ENCODE peak calls at places on chromosomes 6 and 20, in seven cellular contexts. One of them, this sample, is unnamed.
A peak's percentile ranks its signal among the peaks of the same experiment; 100 is the strongest.

GRCh38 chr6:154488802-154489437 is 21.6 kb downstream of the CNKSR3 start:
- DNase-seq in mucosa of descending colon: no peak
- DNase-seq in IMR-90: peak; percentile 74
- DNase-seq in Caco-2: no peak
- DNase-seq in effector memory CD4-positive, alpha-beta T cell: no peak
- DNase-seq in tibial artery: no peak
- DNase-seq in spleen: no peak
- DNase-seq in this sample: no peak

GRCh38 chr6:138107078-138107751 is at the start of gene PERP:
- DNase-seq in spleen: peak; percentile 89
- DNase-seq in Caco-2: peak; percentile 90
- DNase-seq in effector memory CD4-positive, alpha-beta T cell: peak; percentile 58
- DNase-seq in tibial artery: peak; percentile 63
- DNase-seq in IMR-90: peak; percentile 38
- DNase-seq in mucosa of descending colon: peak; percentile 93
- DNase-seq in this sample: peak; percentile 79

GRCh38 chr20:5829241-5829809 is 79.1 kb downstream of the SHLD1 start:
- DNase-seq in Caco-2: no peak
- DNase-seq in spleen: no peak
- DNase-seq in IMR-90: no peak
- DNase-seq in tibial artery: no peak
- DNase-seq in effector memory CD4-positive, alpha-beta T cell: no peak
- DNase-seq in mucosa of descending colon: no peak
- DNase-seq in this sample: no peak

GRCh38 chr6:41371992-41372525 is 36.7 kb downstream of the NCR2 start:
- DNase-seq in Caco-2: peak; percentile 13
- DNase-seq in effector memory CD4-positive, alpha-beta T cell: no peak
- DNase-seq in tibial artery: no peak
- DNase-seq in IMR-90: no peak
- DNase-seq in spleen: no peak
- DNase-seq in mucosa of descending colon: no peak
- DNase-seq in this sample: peak; percentile 57

GRCh38 chr20:51481311-51481997 is 61.1 kb downstream of the NFATC2 start:
- DNase-seq in effector memory CD4-positive, alpha-beta T cell: peak; percentile 40
- DNase-seq in Caco-2: peak; percentile 22
- DNase-seq in mucosa of descending colon: no peak
- DNase-seq in tibial artery: no peak
- DNase-seq in spleen: peak; percentile 78
- DNase-seq in IMR-90: no peak
- DNase-seq in this sample: no peak

GRCh38 chr6:157860505-157860991 is 37.5 kb downstream of the SNX9 start:
- DNase-seq in tibial artery: no peak
- DNase-seq in effector memory CD4-positive, alpha-beta T cell: no peak
- DNase-seq in mucosa of descending colon: no peak
- DNase-seq in IMR-90: peak; percentile 55
- DNase-seq in Caco-2: no peak
- DNase-seq in spleen: no peak
- DNase-seq in this sample: no peak

GRCh38 chr6:54291146-54291545 is 17.1 kb upstream of the TINAG start:
- DNase-seq in mucosa of descending colon: no peak
- DNase-seq in tibial artery: no peak
- DNase-seq in Caco-2: no peak
- DNase-seq in spleen: no peak
- DNase-seq in effector memory CD4-positive, alpha-beta T cell: no peak
- DNase-seq in IMR-90: peak; percentile 70
- DNase-seq in this sample: no peak

GRCh38 chr6:146847426-146847825 is 248.7 kb downstream of the ADGB start:
- DNase-seq in effector memory CD4-positive, alpha-beta T cell: no peak
- DNase-seq in IMR-90: peak; percentile 13
- DNase-seq in Caco-2: no peak
- DNase-seq in tibial artery: no peak
- DNase-seq in mucosa of descending colon: no peak
- DNase-seq in spleen: no peak
- DNase-seq in this sample: no peak

GRCh38 chr6:133906050-133906449 is 17.1 kb downstream of the TCF21 start:
- DNase-seq in Caco-2: no peak
- DNase-seq in tibial artery: no peak
- DNase-seq in effector memory CD4-positive, alpha-beta T cell: no peak
- DNase-seq in spleen: no peak
- DNase-seq in mucosa of descending colon: no peak
- DNase-seq in IMR-90: no peak
- DNase-seq in this sample: no peak

GRCh38 chr20:50655325-50655880 is 35.9 kb downstream of the RIPOR3 start:
- DNase-seq in effector memory CD4-positive, alpha-beta T cell: no peak
- DNase-seq in IMR-90: peak; percentile 88
- DNase-seq in tibial artery: peak; percentile 78
- DNase-seq in mucosa of descending colon: peak; percentile 48
- DNase-seq in spleen: no peak
- DNase-seq in Caco-2: peak; percentile 50
- DNase-seq in this sample: peak; percentile 46

GRCh38 chr6:57222684-57223077 is 574 bp upstream of the RAB23 start:
- DNase-seq in Caco-2: peak; percentile 20
- DNase-seq in IMR-90: no peak
- DNase-seq in tibial artery: no peak
- DNase-seq in effector memory CD4-positive, alpha-beta T cell: no peak
- DNase-seq in mucosa of descending colon: no peak
- DNase-seq in spleen: no peak
- DNase-seq in this sample: peak; percentile 21

GRCh38 chr6:135056632-135057031 is 2.0 kb upstream of the HBS1L start:
- DNase-seq in spleen: no peak
- DNase-seq in IMR-90: no peak
- DNase-seq in mucosa of descending colon: no peak
- DNase-seq in tibial artery: no peak
- DNase-seq in effector memory CD4-positive, alpha-beta T cell: no peak
- DNase-seq in Caco-2: no peak
- DNase-seq in this sample: no peak

GRCh38 chr20:1373614-1374013 is 19.2 kb downstream of the FKBP1A start:
- DNase-seq in spleen: no peak
- DNase-seq in effector memory CD4-positive, alpha-beta T cell: no peak
- DNase-seq in Caco-2: no peak
- DNase-seq in mucosa of descending colon: no peak
- DNase-seq in tibial artery: no peak
- DNase-seq in IMR-90: no peak
- DNase-seq in this sample: no peak
- H3K4me1 ChIP-seq in spleen: peaks cover 74% of the 10 kb centered on the region
- H3K4me1 ChIP-seq in effector memory CD4-positive, alpha-beta T cell: peaks cover 2% of the 10 kb centered on the region
- H3K4me1 ChIP-seq in Caco-2: peaks cover 9% of the 10 kb centered on the region
- H3K4me1 ChIP-seq in mucosa of descending colon: peaks cover 21% of the 10 kb centered on the region
- H3K4me1 ChIP-seq in tibial artery: peaks cover 62% of the 10 kb centered on the region
- H3K4me1 ChIP-seq in IMR-90: peaks cover 36% of the 10 kb centered on the region
- H3K4me1 ChIP-seq in this sample: peaks cover 9% of the 10 kb centered on the region

DNA sequence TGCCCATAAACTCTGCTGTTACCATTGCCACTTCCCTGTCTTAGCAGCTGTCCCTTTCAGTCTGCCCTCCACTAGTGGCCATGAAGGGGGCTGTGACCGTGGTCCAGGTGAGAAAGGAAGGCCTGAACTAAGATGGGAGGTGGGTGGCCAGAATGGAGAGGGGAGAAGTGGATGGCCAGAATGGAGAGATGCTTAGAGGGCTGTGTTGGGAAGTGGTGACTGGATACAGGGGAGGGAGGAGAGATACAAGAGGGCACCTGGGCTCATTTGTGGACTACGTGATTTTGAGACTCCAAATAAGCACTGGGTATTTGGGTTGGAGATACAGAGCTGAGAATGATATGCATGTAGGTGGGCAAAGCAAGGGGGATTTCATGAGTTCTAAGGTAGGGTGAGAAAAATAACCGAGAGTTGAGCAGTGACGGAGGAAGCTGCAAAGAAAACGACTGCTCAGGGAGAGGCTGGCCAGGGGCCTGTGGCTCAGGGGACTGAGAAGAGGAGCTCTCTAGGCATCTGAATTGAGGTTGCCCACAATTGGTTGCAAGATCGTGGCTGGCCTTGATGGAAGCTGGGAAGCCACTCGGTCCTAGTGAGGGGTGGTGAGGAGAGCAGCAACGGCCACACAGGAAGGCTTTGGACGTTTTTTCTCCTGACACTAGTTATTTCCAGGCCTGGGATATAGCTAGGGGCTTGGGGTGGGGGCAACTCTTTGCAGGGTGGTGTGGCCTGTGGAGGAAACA is 36.9 kb downstream of the PANK2 start:
- DNase-seq in mucosa of descending colon: no peak
- DNase-seq in spleen: no peak
- DNase-seq in Caco-2: no peak
- DNase-seq in tibial artery: no peak
- DNase-seq in IMR-90: no peak
- DNase-seq in effector memory CD4-positive, alpha-beta T cell: no peak
- DNase-seq in this sample: no peak
- H3K4me1 ChIP-seq in mucosa of descending colon: no peaks in the 10 kb centered on the region
- H3K4me1 ChIP-seq in spleen: peaks cover 34% of the 10 kb centered on the region
- H3K4me1 ChIP-seq in Caco-2: peaks cover 3% of the 10 kb centered on the region
- H3K4me1 ChIP-seq in tibial artery: peaks cover 51% of the 10 kb centered on the region
- H3K4me1 ChIP-seq in IMR-90: peaks cover 23% of the 10 kb centered on the region
- H3K4me1 ChIP-seq in effector memory CD4-positive, alpha-beta T cell: no peaks in the 10 kb centered on the region
- H3K4me1 ChIP-seq in this sample: peaks cover 13% of the 10 kb centered on the region

DNA sequence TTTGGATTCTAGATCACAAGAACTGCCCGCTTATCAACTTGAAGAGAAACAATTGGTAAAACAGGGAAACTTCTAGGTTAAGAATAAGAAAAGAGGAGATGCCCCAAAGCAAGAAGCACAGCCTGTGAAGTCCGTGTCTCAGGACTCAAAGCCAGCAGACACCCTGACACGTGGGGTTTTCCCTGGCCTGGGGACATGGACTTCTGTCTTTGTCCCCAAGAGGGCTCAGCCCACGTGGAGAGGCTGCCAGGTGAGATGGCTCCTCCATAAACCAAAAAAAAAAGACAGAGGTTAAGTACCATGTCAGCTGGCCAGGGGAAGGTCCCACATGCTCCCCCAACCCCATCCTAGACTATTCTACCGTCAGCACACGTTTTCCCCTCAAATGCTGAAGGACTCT is 9.9 kb downstream of the SERPINB6 start:
- DNase-seq in mucosa of descending colon: peak; percentile 33
- DNase-seq in IMR-90: no peak
- DNase-seq in Caco-2: no peak
- DNase-seq in tibial artery: no peak
- DNase-seq in effector memory CD4-positive, alpha-beta T cell: no peak
- DNase-seq in spleen: no peak
- DNase-seq in this sample: no peak
- H3K4me1 ChIP-seq in mucosa of descending colon: peaks cover 22% of the 10 kb centered on the region
- H3K4me1 ChIP-seq in IMR-90: peaks cover 16% of the 10 kb centered on the region
- H3K4me1 ChIP-seq in Caco-2: peaks cover 37% of the 10 kb centered on the region
- H3K4me1 ChIP-seq in tibial artery: peaks cover 61% of the 10 kb centered on the region
- H3K4me1 ChIP-seq in effector memory CD4-positive, alpha-beta T cell: no peaks in the 10 kb centered on the region
- H3K4me1 ChIP-seq in spleen: peaks cover 28% of the 10 kb centered on the region
- H3K4me1 ChIP-seq in this sample: peaks cover 22% of the 10 kb centered on the region

DNA sequence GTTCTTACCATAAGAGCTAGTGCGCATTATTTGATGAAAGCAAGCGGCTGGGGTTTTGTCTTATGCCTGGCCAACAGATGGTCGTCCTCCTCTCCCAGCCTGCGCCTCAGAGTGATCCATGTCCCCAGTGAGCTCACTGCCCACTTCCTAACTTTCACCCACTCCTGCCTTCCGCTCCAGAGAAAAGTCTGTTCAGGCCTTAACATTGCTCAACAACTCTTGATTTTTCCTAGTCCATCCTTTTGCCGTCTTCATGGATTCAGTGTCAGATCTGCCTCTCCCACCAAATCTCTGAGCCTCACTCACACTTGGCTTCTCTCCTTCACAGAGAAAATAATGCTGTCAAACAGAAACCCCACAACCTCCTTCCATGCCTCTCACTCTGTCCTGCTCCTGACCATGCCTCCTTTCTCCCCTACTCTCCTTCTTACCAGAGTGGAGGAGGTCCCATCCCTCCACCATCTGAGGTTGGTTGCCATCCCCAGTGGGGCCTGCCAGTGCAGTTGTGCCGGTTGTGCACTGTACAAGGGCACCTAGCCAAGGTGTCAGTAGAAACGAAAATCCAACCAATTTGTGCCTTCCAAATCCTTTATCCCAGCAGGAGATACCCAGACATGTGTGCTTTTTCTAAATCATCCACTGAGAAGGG is 58.9 kb upstream of the SRSF6 start:
- DNase-seq in Caco-2: no peak
- DNase-seq in mucosa of descending colon: no peak
- DNase-seq in IMR-90: no peak
- DNase-seq in effector memory CD4-positive, alpha-beta T cell: no peak
- DNase-seq in spleen: no peak
- DNase-seq in tibial artery: no peak
- DNase-seq in this sample: no peak
- H3K4me1 ChIP-seq in Caco-2: no peaks in the 10 kb centered on the region
- H3K4me1 ChIP-seq in mucosa of descending colon: no peaks in the 10 kb centered on the region
- H3K4me1 ChIP-seq in IMR-90: no peaks in the 10 kb centered on the region
- H3K4me1 ChIP-seq in effector memory CD4-positive, alpha-beta T cell: no peaks in the 10 kb centered on the region
- H3K4me1 ChIP-seq in spleen: no peaks in the 10 kb centered on the region
- H3K4me1 ChIP-seq in tibial artery: no peaks in the 10 kb centered on the region
- H3K4me1 ChIP-seq in this sample: no peaks in the 10 kb centered on the region

GRCh38 chr6:7172605-7173185 is 64.9 kb downstream of the RREB1 start:
- DNase-seq in IMR-90: peak; percentile 63
- DNase-seq in mucosa of descending colon: no peak
- DNase-seq in Caco-2: no peak
- DNase-seq in effector memory CD4-positive, alpha-beta T cell: no peak
- DNase-seq in tibial artery: no peak
- DNase-seq in spleen: no peak
- DNase-seq in this sample: no peak

GRCh38 chr6:7171119-7171518 is 63.4 kb downstream of the RREB1 start:
- DNase-seq in spleen: no peak
- DNase-seq in IMR-90: no peak
- DNase-seq in mucosa of descending colon: peak; percentile 78
- DNase-seq in Caco-2: no peak
- DNase-seq in tibial artery: no peak
- DNase-seq in effector memory CD4-positive, alpha-beta T cell: no peak
- DNase-seq in this sample: no peak

GRCh38 chr6:7173843-7174503 is 66.2 kb downstream of the RREB1 start:
- DNase-seq in tibial artery: no peak
- DNase-seq in effector memory CD4-positive, alpha-beta T cell: no peak
- DNase-seq in mucosa of descending colon: no peak
- DNase-seq in Caco-2: peak; percentile 39
- DNase-seq in IMR-90: no peak
- DNase-seq in spleen: no peak
- DNase-seq in this sample: peak; percentile 58

GRCh38 chr6:7170117-7170732 is 62.5 kb downstream of the RREB1 start:
- DNase-seq in spleen: no peak
- DNase-seq in effector memory CD4-positive, alpha-beta T cell: no peak
- DNase-seq in tibial artery: no peak
- DNase-seq in IMR-90: no peak
- DNase-seq in Caco-2: no peak
- DNase-seq in mucosa of descending colon: no peak
- DNase-seq in this sample: no peak

GRCh38 chr6:7171733-7172132 is 64.0 kb downstream of the RREB1 start:
- DNase-seq in tibial artery: no peak
- DNase-seq in spleen: no peak
- DNase-seq in mucosa of descending colon: no peak
- DNase-seq in IMR-90: no peak
- DNase-seq in effector memory CD4-positive, alpha-beta T cell: no peak
- DNase-seq in Caco-2: no peak
- DNase-seq in this sample: no peak
- H3K4me1 ChIP-seq in tibial artery: peaks cover 88% of the 10 kb centered on the region
- H3K4me1 ChIP-seq in spleen: peaks cover 52% of the 10 kb centered on the region
- H3K4me1 ChIP-seq in mucosa of descending colon: peaks cover 40% of the 10 kb centered on the region
- H3K4me1 ChIP-seq in IMR-90: peaks cover 29% of the 10 kb centered on the region
- H3K4me1 ChIP-seq in effector memory CD4-positive, alpha-beta T cell: no peaks in the 10 kb centered on the region
- H3K4me1 ChIP-seq in Caco-2: peaks cover 23% of the 10 kb centered on the region
- H3K4me1 ChIP-seq in this sample: peaks cover 22% of the 10 kb centered on the region

GRCh38 chr20:42041000-42041565 is 422.9 kb upstream of the CHD6 start:
- DNase-seq in spleen: no peak
- DNase-seq in effector memory CD4-positive, alpha-beta T cell: no peak
- DNase-seq in tibial artery: no peak
- DNase-seq in Caco-2: peak; percentile 49
- DNase-seq in mucosa of descending colon: no peak
- DNase-seq in IMR-90: no peak
- DNase-seq in this sample: peak; percentile 38

GRCh38 chr20:42046686-42047085 is 428.5 kb upstream of the CHD6 start:
- DNase-seq in tibial artery: no peak
- DNase-seq in mucosa of descending colon: no peak
- DNase-seq in Caco-2: no peak
- DNase-seq in spleen: no peak
- DNase-seq in effector memory CD4-positive, alpha-beta T cell: no peak
- DNase-seq in IMR-90: no peak
- DNase-seq in this sample: no peak

GRCh38 chr20:42043921-42044320 is 425.7 kb upstream of the CHD6 start:
- DNase-seq in tibial artery: no peak
- DNase-seq in IMR-90: no peak
- DNase-seq in spleen: no peak
- DNase-seq in Caco-2: no peak
- DNase-seq in effector memory CD4-positive, alpha-beta T cell: no peak
- DNase-seq in mucosa of descending colon: no peak
- DNase-seq in this sample: no peak
- H3K4me1 ChIP-seq in tibial artery: no peaks in the 10 kb centered on the region
- H3K4me1 ChIP-seq in IMR-90: no peaks in the 10 kb centered on the region
- H3K4me1 ChIP-seq in spleen: no peaks in the 10 kb centered on the region
- H3K4me1 ChIP-seq in Caco-2: no peaks in the 10 kb centered on the region
- H3K4me1 ChIP-seq in effector memory CD4-positive, alpha-beta T cell: no peaks in the 10 kb centered on the region
- H3K4me1 ChIP-seq in mucosa of descending colon: no peaks in the 10 kb centered on the region
- H3K4me1 ChIP-seq in this sample: no peaks in the 10 kb centered on the region